ENCODE peak calls at places on chromosomes 5 and 9, in four cellular contexts. U, V, P and W are unnamed samples.

GRCh38 chr9:19995619-19996018 is 206.8 kb upstream of the SLC24A2 start:
- DNase-seq in U (no peak), P (no peak), V (no peak), W (no peak)

GRCh38 chr5:33890633-33891032 is 1.2 kb downstream of the ADAMTS12 start:
- DNase-seq in P (peak), U (no peak), V (no peak), W (no peak)

GRCh38 chr9:120839146-120839545 is 3.6 kb downstream of the PSMD5 start:
- DNase-seq in U (no peak), P (no peak), V (no peak), W (no peak)

GRCh38 chr5:112574566-112574965 is 155.5 kb upstream of the EPB41L4A start:
- DNase-seq in U (no peak), V (no peak), P (no peak), W (no peak)

GRCh38 chr5:141811287-141812155 is 66.7 kb downstream of the PCDH1 start:
- DNase-seq in V (no peak), P (peak), U (no peak), W (no peak)

GRCh38 chr5:167574381-167574780 is 717.1 kb upstream of the WWC1 start:
- DNase-seq in V (no peak), P (no peak), U (no peak), W (no peak)

GRCh38 chr5:1789838-1790462 is 9.7 kb downstream of the MRPL36 start:
- DNase-seq in U (no peak), P (no peak), V (peak), W (no peak)

GRCh38 chr5:78890663-78891379 is 94.3 kb downstream of the ARSB start:
- DNase-seq in V (no peak), U (no peak), P (no peak), W (no peak)

GRCh38 chr9:136091582-136092352 is 3.3 kb downstream of the NACC2 start:
- DNase-seq in U (no peak), P (no peak), V (no peak), W (peak)

GRCh38 chr5:138370537-138370936 is 18.1 kb downstream of the KDM3B start:
- DNase-seq in V (no peak), U (no peak), P (no peak), W (no peak)

GRCh38 chr5:36944607-36945225 is 68.1 kb downstream of the NIPBL start:
- DNase-seq in U (no peak), V (peak), P (no peak), W (no peak)

GRCh38 chr5:103034662-103035392 is 85.1 kb downstream of the GIN1 start:
- DNase-seq in U (no peak), P (no peak), V (no peak), W (peak)

GRCh38 chr5:148230240-148230639 is 8.1 kb upstream of the MARCOL start:
- DNase-seq in P (no peak), U (no peak), V (no peak), W (no peak)

GRCh38 chr5:1834022-1834551 is 32.9 kb downstream of the NDUFS6 start:
- DNase-seq in P (no peak), V (no peak), U (no peak), W (no peak)

GRCh38 chr9:70156729-70157128 is 102.0 kb upstream of the SMC5 start:
- DNase-seq in P (no peak), V (no peak), U (no peak), W (no peak)

GRCh38 chr5:112917453-112918005 is 4.5 kb downstream of the REEP5 start:
- DNase-seq in V (peak), U (no peak), P (no peak), W (no peak)

GRCh38 chr5:168407222-168407621 is 79.0 kb upstream of the RARS1 start:
- DNase-seq in U (no peak), P (no peak), V (no peak), W (no peak)

GRCh38 chr5:89283758-89284493 is 400.9 kb upstream of the MEF2C start:
- DNase-seq in P (no peak), U (no peak), V (no peak), W (no peak)

GRCh38 chr9:98870782-98871455 is 63.4 kb downstream of the GALNT12 start:
- DNase-seq in U (no peak), P (no peak), V (no peak), W (no peak)

GRCh38 chr5:82707741-82708140 is 369.5 kb downstream of the TMEM167A start:
- DNase-seq in U (no peak), V (peak), P (no peak), W (no peak)

GRCh38 chr9:93677061-93677571 is 100.7 kb downstream of the PHF2 start:
- DNase-seq in P (no peak), V (no peak), U (no peak), W (peak)

GRCh38 chr5:134561871-134562296 is 36.4 kb downstream of the JADE2 start:
- DNase-seq in P (peak), V (peak), U (no peak), W (peak)

GRCh38 chr9:133101356-133102189 is 19.5 kb downstream of the RALGDS start:
- DNase-seq in U (no peak), P (no peak), V (no peak), W (peak)

GRCh38 chr5:109759304-109759703 is 69.6 kb downstream of the MAN2A1 start:
- DNase-seq in U (no peak), P (no peak), V (peak), W (no peak)

GRCh38 chr5:173331956-173332479 is 3.8 kb upstream of the STC2 start:
- DNase-seq in P (peak), V (peak), U (peak), W (peak)
- H3K4me3 ChIP-seq in P (no peak), V (no peak), U (no peak), W (no peak)

DNA sequence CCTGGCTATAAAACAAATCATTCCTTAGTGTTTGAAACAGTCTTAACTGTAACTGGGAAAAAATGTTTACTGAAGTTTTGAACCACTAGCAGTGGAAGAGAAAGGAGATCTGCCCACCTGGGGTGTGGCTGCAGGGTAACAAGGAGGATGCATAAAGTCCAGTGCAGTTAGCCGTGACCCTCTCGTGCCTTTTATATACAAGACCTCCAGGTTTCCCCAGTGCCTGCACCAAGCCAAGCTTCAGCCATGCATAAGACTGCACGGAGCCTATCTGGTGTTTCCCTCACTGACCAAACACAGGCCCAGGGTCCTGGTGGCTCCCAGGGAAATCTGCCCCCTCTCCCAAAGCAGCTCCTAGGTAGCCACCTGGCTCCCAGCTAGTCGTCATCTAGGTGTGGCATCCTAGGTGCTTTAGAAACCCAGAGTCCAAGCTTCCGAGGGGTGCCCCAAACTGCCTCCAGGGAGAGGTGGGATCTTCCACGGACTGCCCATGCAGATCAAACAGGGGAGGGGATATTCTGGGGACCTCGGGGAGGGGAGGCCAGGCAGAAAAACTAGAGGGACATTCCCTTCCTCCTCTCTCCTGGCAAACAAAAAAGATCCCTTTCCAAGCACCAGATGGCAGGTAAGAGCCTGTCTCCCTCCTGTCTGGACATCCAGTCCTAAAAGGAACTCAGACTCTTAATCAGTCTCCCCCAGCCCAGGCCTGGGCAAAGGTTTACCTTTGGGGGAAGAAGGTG is 2.7 kb downstream of the SHB start:
- DNase-seq in U (no peak), P (no peak), V (peak), W (no peak)
- H3K4me3 ChIP-seq in U (peak), P (peak), V (peak), W (peak)

DNA sequence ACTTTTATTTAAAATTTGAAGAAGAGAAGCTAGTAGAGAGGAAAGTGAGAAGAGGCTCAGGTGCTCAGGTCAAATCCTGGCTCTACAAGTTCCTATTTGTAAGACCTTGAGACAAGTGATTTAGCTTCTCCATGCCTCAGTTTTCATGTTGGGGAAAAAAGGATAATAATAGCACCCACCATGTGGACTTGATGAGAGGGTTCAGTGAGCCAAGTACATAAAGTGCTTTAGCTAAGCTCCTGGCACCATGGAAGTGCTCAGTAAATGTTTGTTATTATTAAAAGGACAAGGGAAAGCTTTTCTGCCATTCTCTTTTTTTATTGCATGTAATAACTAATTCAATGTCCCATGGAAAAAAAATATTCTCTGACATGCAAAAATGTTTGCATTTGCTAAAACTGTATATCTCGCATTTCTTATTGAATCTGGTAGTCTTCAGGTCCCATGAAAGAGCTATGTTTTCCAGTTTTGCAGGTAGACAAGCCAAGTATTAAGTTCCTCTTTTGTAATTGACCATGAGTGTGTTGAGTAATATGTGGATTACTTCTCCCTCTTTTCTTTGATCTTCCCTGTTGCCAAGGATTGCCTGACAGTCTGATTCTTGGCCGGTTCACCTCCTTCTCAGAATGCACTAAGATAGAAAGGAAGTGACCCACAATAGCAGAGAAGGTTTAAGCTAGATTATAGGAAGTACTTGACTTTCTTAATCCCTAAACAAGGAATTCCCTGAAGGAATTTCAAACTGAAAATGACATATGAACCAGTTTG is 45.6 kb upstream of the TRIM32 start:
- DNase-seq in U (no peak), P (no peak), V (peak), W (no peak)
- H3K4me3 ChIP-seq in U (no peak), P (no peak), V (no peak), W (no peak)

GRCh38 chr5:149407331-149408251 is 28.5 kb upstream of the IL17B start:
- DNase-seq in V (no peak), U (no peak), P (no peak), W (no peak)

GRCh38 chr5:149405550-149406202 is 26.6 kb upstream of the IL17B start:
- DNase-seq in P (no peak), U (no peak), V (no peak), W (no peak)

GRCh38 chr5:149404746-149405549 is 25.9 kb upstream of the IL17B start:
- DNase-seq in V (no peak), U (no peak), P (peak), W (no peak)

GRCh38 chr5:149406979-149407306 is 27.9 kb upstream of the IL17B start:
- DNase-seq in P (no peak), V (no peak), U (no peak), W (no peak)

GRCh38 chr5:149406203-149406978 is 27.3 kb upstream of the IL17B start:
- DNase-seq in U (no peak), V (no peak), P (no peak), W (peak)
- H3K4me3 ChIP-seq in U (no peak), V (no peak), P (no peak), W (peak)

GRCh38 chr9:97854696-97855485 is 1.9 kb downstream of the FOXE1 start:
- DNase-seq in U (no peak), P (no peak), V (no peak), W (no peak)
- H3K4me3 ChIP-seq in U (no peak), P (peak), V (no peak), W (no peak)

GRCh38 chr5:115723224-115723623 is 93.2 kb downstream of the CDO1 start:
- DNase-seq in P (no peak), V (no peak), U (no peak), W (no peak)
- H3K4me3 ChIP-seq in P (no peak), V (no peak), U (no peak), W (no peak)

GRCh38 chr9:114397219-114397847 is 9.6 kb upstream of the AKNA start:
- DNase-seq in V (no peak), P (no peak), U (no peak), W (no peak)
- H3K4me3 ChIP-seq in V (peak), P (peak), U (peak), W (peak)

GRCh38 chr9:100442072-100442471 is 15.1 kb downstream of the MSANTD3 start:
- DNase-seq in U (no peak), V (no peak), P (no peak), W (no peak)
- H3K4me3 ChIP-seq in U (no peak), V (no peak), P (no peak), W (no peak)